ENCODE peak calls at places on chromosomes 7 and 10, in five cellular contexts. Q, F, V, O and U are unnamed samples.

GRCh38 chr7:158469396-158470051 is 118.1 kb downstream of the PTPRN2 start:
- DNase-seq in V (no peak), O (no peak), F (no peak), Q (no peak), U (no peak)

GRCh38 chr7:96591159-96591899 is 118.3 kb downstream of the SEM1 start:
- DNase-seq in F (no peak), Q (no peak), O (no peak), V (no peak), U (no peak)

GRCh38 chr7:136114966-136115762 is 138.0 kb upstream of the MTPN start:
- DNase-seq in F (no peak), Q (peak), V (peak), O (peak), U (peak)

GRCh38 chr7:29146082-29146706 is at the start of gene CPVL:
- DNase-seq in Q (peak), O (peak), F (peak), V (peak), U (peak)

GRCh38 chr7:105926131-105926530 is 36.9 kb upstream of the CDHR3 start:
- DNase-seq in O (no peak), F (no peak), Q (no peak), V (no peak), U (no peak)

GRCh38 chr10:12419279-12419847 is 70.0 kb downstream of the CAMK1D start:
- DNase-seq in Q (peak), V (no peak), O (no peak), F (no peak), U (no peak)

GRCh38 chr7:128940494-128941322 is 3.0 kb downstream of the IRF5 start:
- DNase-seq in V (no peak), O (no peak), Q (no peak), F (no peak), U (peak)

GRCh38 chr10:2798340-2798739 is 269.0 kb upstream of the PFKP start:
- DNase-seq in V (no peak), O (no peak), Q (no peak), F (no peak), U (no peak)

GRCh38 chr10:97849101-97849490 is 547 bp upstream of the GOLGA7B start:
- DNase-seq in Q (no peak), O (peak), V (no peak), F (no peak), U (no peak)

GRCh38 chr7:910441-910861 is 34.1 kb downstream of the GET4 start:
- DNase-seq in F (no peak), Q (no peak), O (no peak), V (no peak), U (no peak)

GRCh38 chr7:82194011-82194410 is 249.6 kb downstream of the CACNA2D1 start:
- DNase-seq in Q (peak), O (no peak), V (no peak), F (no peak), U (no peak)

GRCh38 chr7:51458693-51459092 is 142.1 kb upstream of the COBL start:
- DNase-seq in V (no peak), Q (no peak), F (no peak), O (no peak), U (no peak)

GRCh38 chr7:32145911-32146310 is 75.7 kb upstream of the PDE1C start:
- DNase-seq in Q (no peak), V (no peak), F (no peak), O (no peak), U (no peak)

GRCh38 chr10:48701139-48701901 is 16.6 kb downstream of the WDFY4 start:
- DNase-seq in V (no peak), Q (no peak), F (no peak), O (no peak), U (no peak)

GRCh38 chr10:128610113-128610512 is 483.9 kb upstream of the MKI67 start:
- DNase-seq in O (no peak), V (no peak), F (no peak), Q (no peak), U (no peak)

GRCh38 chr10:109429956-109430760 is 493.2 kb downstream of the XPNPEP1 start:
- DNase-seq in V (peak), O (no peak), F (no peak), Q (peak), U (no peak)

GRCh38 chr10:49643296-49644034 is 29.6 kb downstream of the CHAT start:
- DNase-seq in V (no peak), O (no peak), F (no peak), Q (no peak), U (no peak)

GRCh38 chr10:102121739-102122372 is 1.7 kb upstream of the LDB1 start:
- DNase-seq in V (peak), F (peak), O (no peak), Q (peak), U (no peak)

GRCh38 chr10:126122856-126123255 is 226.5 kb downstream of the FANK1 start:
- DNase-seq in F (no peak), V (no peak), Q (no peak), O (no peak), U (no peak)

GRCh38 chr10:117226813-117227451 is 14.0 kb upstream of the SLC18A2 start:
- DNase-seq in Q (peak), V (peak), F (peak), O (peak), U (no peak)

GRCh38 chr7:92634924-92635519 is 44.8 kb upstream of the FAM133B start:
- DNase-seq in V (no peak), Q (peak), F (no peak), O (no peak), U (no peak)

GRCh38 chr7:127652333-127653248 is 597 bp downstream of the SND1 start:
- DNase-seq in Q (peak), F (no peak), V (no peak), O (peak), U (no peak)

GRCh38 chr7:2708547-2709310 is 20.7 kb downstream of the AMZ1 start:
- DNase-seq in Q (no peak), V (no peak), F (no peak), O (no peak), U (no peak)

GRCh38 chr7:43752411-43752810 is 6.1 kb upstream of the BLVRA start:
- DNase-seq in O (no peak), V (no peak), Q (no peak), F (no peak), U (no peak)
- H3K27ac ChIP-seq in O (no peak), V (no peak), Q (no peak), F (no peak), U (no peak)

GRCh38 chr7:74193913-74194312 is 15.9 kb upstream of the LAT2 start:
- DNase-seq in Q (no peak), V (no peak), O (no peak), F (no peak), U (no peak)

GRCh38 chr7:74193054-74193453 is 16.8 kb upstream of the LAT2 start:
- DNase-seq in V (no peak), Q (no peak), O (no peak), F (no peak), U (no peak)

GRCh38 chr7:74199551-74200355 is 10.1 kb upstream of the LAT2 start:
- DNase-seq in Q (no peak), V (no peak), F (no peak), O (no peak), U (no peak)

GRCh38 chr7:74194686-74195085 is 15.1 kb upstream of the LAT2 start:
- DNase-seq in Q (no peak), F (no peak), O (no peak), V (no peak), U (no peak)

GRCh38 chr7:74197449-74198108 is 12.2 kb upstream of the LAT2 start:
- DNase-seq in O (no peak), F (no peak), Q (no peak), V (no peak), U (no peak)
- H3K27ac ChIP-seq in O (no peak), F (no peak), Q (no peak), V (no peak), U (no peak)

DNA sequence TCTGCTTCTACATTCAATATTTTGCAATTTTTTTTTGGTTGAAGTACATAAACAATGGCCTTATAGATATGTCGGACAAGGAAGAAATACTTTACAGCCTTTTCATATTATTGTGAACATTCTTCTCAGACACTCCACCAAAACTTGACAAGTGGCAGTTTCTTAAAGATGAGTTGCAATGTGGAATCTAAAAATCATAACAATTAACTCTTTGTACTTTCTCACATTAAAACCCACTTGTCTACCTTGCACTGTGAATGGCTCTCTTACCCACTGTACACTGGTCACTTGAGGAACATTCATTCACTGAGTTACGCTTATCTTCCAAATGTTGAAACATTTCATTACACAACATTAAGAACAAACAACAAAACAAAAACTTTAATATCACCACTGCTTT is 44.2 kb downstream of the ARHGAP12 start:
- DNase-seq in F (no peak), O (no peak), Q (no peak), V (no peak), U (no peak)
- H3K27ac ChIP-seq in F (no peak), O (no peak), Q (no peak), V (no peak), U (no peak)

DNA sequence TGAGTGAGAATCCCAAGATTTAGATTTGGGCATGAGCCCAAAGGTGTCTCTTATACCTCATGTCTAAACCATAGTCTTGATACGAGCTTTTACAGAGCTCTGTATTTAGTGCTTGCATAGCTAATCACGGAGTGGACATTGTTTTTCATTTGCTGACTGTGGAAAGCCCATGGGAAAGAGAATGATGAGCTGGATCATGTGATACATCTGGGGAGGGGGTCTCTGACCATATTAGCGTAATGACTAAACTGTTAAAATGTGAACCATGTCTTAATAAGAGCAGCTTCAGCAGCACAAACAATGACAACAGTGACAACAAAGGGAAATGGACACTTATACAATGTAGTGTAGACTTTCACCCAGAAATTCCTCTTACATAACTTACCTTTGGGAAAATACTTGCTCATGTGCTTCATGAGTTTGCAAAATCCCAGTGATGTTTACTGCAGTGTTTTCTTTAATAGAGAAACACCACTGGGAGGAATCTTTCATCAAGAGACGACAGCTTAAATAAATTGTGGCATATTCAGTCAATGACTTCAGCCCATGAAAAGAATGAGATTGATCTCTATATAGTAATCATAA is 44.0 kb upstream of the ITGB1 start:
- DNase-seq in Q (no peak), F (no peak), O (no peak), V (no peak), U (no peak)
- H3K27ac ChIP-seq in Q (no peak), F (no peak), O (no peak), V (no peak), U (no peak)

DNA sequence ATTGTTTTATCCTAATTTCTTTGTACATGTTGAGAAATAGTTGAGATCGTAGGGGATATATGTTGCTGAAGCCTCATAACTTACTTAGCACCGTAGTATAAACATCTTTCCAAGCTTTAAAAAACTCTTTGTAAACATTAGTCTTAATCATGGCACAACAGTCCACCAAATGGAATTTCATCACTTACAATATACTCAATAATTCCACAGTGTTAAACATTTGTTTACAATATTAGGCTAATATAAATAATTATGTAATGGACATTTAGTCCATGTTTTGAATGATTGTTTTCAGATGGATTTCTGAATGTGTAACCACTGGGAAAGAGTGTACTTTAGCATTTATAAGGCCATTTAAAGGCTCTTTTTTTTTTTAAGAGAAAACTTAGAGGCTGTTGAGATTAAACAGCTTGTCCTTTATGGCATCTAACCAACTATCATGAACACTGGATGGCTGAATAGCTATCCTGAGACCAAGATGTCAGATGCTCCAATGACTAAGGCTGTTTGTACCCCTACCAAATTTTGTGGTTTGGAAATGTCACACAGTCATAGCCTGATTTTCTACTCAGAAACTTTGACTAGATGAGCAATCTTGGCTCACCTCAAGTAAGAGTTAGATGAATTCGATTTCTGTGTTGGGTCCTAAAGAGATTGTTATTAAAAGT is 248.3 kb upstream of the GLI3 start:
- DNase-seq in Q (no peak), O (no peak), V (no peak), F (no peak), U (no peak)
- H3K27ac ChIP-seq in Q (no peak), O (no peak), V (no peak), F (no peak), U (no peak)

DNA sequence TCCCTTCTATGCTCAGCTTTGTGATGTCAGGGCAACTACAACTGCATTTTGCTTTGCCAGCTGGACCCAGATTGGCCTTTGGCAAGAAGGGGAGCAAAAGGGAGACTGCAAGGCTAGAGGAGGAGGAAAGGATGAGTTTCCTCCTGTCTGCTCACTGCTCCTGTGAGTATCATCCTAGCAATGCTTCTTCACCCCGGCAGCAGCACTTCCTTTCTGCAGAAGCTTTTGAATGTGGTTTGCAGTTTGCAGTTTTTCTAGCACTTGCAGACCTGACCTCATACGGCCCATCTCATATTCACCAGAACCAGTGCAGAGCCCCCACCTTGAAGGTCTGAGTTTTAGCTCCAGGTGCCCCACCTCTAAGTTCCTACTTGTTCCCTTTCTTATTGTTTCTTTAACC is 14.8 kb downstream of the C7orf33 start:
- DNase-seq in V (no peak), O (no peak), F (no peak), Q (no peak), U (no peak)
- H3K27ac ChIP-seq in V (no peak), O (no peak), F (no peak), Q (no peak), U (no peak)

GRCh38 chr10:6130851-6131470 is 42.1 kb downstream of the RBM17 start:
- DNase-seq in V (no peak), Q (peak), O (no peak), F (no peak), U (no peak)

GRCh38 chr10:6133331-6134098 is 44.7 kb downstream of the RBM17 start:
- DNase-seq in F (no peak), Q (no peak), O (no peak), V (no peak), U (no peak)

GRCh38 chr10:6128087-6128486 is 39.3 kb downstream of the RBM17 start:
- DNase-seq in Q (no peak), F (no peak), V (no peak), O (no peak), U (no peak)

GRCh38 chr10:6124666-6125065 is 35.8 kb downstream of the RBM17 start:
- DNase-seq in F (no peak), O (no peak), V (peak), Q (peak), U (no peak)

DNA sequence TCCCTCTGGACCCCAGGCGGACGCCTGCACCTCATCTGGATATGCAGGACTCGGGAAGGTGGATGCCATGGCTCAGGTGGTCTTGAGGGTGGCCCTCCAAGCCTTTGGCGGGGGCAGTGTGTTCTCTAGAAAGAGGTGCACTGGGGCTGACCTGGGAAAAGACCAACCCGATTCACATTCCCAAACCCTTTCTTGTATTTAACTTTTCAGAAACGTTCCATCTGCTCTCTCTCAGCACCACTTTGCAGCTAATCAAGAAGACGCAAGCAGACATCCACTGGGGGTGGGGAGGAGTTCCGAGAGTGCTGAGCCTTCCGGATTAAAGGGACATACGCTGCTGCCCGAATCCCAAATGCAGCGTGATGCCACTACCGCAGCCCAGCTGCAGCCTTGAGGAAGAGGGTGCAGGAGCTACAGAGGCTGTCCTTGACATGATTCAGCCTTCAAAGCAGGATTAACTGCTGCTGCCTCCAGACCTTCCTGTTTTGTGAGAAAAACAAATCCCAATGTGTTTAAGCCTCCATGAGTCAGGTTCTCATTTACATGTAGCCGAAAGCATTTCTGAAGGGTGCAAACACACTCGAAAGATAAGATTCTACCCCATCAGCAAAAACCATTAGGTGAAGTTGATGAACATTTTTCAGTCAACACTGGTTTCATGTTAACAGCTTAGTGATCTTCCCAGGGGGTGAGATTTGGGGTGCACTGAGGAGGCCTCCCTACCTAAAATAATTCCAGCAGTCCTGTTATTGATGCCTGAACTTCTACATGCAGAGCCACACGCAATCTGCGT is 40.0 kb downstream of the RBM17 start:
- DNase-seq in O (no peak), Q (peak), F (peak), V (peak), U (no peak)
- H3K27ac ChIP-seq in O (no peak), Q (no peak), F (no peak), V (no peak), U (no peak)

DNA sequence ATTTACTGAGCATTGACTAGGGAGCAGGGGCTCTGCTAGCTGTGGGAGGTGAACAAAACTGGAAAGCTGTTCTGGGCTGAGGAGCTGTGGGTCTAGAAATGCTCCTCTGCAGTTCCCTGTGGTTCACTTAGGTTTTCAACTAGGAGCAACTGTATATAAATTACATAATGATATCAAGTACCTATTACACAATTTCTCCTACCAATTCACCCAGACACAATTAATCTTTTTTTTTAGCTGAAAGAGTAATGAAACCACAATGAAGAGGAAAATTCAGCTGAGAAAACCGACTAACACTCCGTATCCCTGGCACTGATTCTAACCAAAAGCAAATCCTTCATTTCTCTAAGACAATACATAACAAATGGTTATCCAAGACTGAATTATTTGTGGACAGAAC is 39.3 kb downstream of the COL28A1 start:
- DNase-seq in V (no peak), Q (no peak), F (no peak), O (no peak), U (no peak)
- H3K27ac ChIP-seq in V (no peak), Q (no peak), F (no peak), O (no peak), U (no peak)

GRCh38 chr7:112789824-112790650 is at the start of gene TMEM168:
- DNase-seq in Q (peak), V (peak), O (peak), F (peak), U (peak)

GRCh38 chr7:112788778-112789343 is 1.3 kb downstream of the TMEM168 start:
- DNase-seq in F (no peak), V (no peak), O (no peak), Q (no peak), U (no peak)

GRCh38 chr7:112789453-112789823 is 755 bp downstream of the TMEM168 start:
- DNase-seq in O (no peak), F (no peak), Q (no peak), V (no peak), U (no peak)

GRCh38 chr7:112791465-112792168 is 1.4 kb upstream of the TMEM168 start:
- DNase-seq in O (no peak), Q (no peak), F (no peak), V (no peak), U (no peak)

GRCh38 chr7:112790651-112790973 is 419 bp upstream of the TMEM168 start:
- DNase-seq in Q (no peak), F (no peak), O (no peak), V (no peak), U (no peak)
- H3K27ac ChIP-seq in Q (peak), F (peak), O (peak), V (peak), U (peak)

GRCh38 chr10:133225707-133226191 is 4.3 kb upstream of the UTF1 start:
- DNase-seq in Q (no peak), V (no peak), F (no peak), O (no peak), U (no peak)
- H3K27ac ChIP-seq in Q (no peak), V (no peak), F (peak), O (no peak), U (no peak)